ENCODE peak calls at places on chromosomes 1 and 21, in five cellular contexts. Y, C, Z, Q and O are unnamed samples.

GRCh38 chr1:230441630-230442029 is 15.5 kb upstream of the PGBD5 start:
- DNase-seq in Q (no peak), C (no peak), Y (no peak), Z (no peak), O (no peak)

GRCh38 chr1:180157576-180158057 is 2.9 kb downstream of the QSOX1 start:
- DNase-seq in Y (no peak), Q (no peak), Z (no peak), C (peak), O (peak)

GRCh38 chr1:86499987-86500593 is 31.4 kb downstream of the CLCA1 start:
- DNase-seq in Y (no peak), Q (no peak), C (no peak), Z (no peak), O (no peak)

GRCh38 chr1:220734571-220735326 is 13.4 kb upstream of the MTARC2 start:
- DNase-seq in Y (peak), C (no peak), Q (peak), Z (no peak), O (no peak)

GRCh38 chr1:228798047-228798446 is 62.8 kb downstream of the RHOU start:
- DNase-seq in C (no peak), Y (no peak), Z (no peak), Q (no peak), O (no peak)

GRCh38 chr1:12276225-12276624 is 46.4 kb downstream of the VPS13D start:
- DNase-seq in Z (no peak), Q (peak), C (peak), Y (no peak), O (no peak)

GRCh38 chr21:15774590-15774989 is 44.8 kb downstream of the USP25 start:
- DNase-seq in C (no peak), Z (no peak), Y (no peak), Q (peak), O (no peak)

GRCh38 chr1:94092210-94092613 is 28.7 kb downstream of the ABCA4 start:
- DNase-seq in Z (no peak), Y (no peak), Q (no peak), C (no peak), O (no peak)

GRCh38 chr1:25820247-25821111 is 725 bp downstream of the MTFR1L start:
- DNase-seq in Y (no peak), Q (peak), Z (no peak), C (peak), O (no peak)

GRCh38 chr1:226736908-226737818 is 1.9 kb downstream of the ITPKB start:
- DNase-seq in C (peak), Y (no peak), Q (peak), Z (peak), O (peak)

GRCh38 chr1:204280099-204280498 is 66.3 kb upstream of the GOLT1A start:
- DNase-seq in C (no peak), Y (no peak), Z (no peak), Q (no peak), O (peak)

GRCh38 chr1:86705633-86705985 is 1.2 kb downstream of the SH3GLB1 start:
- DNase-seq in Y (no peak), Z (no peak), Q (no peak), C (no peak), O (no peak)

GRCh38 chr1:44442791-44443190 is 37.7 kb downstream of the RNF220 start:
- DNase-seq in Y (no peak), C (no peak), Q (no peak), Z (no peak), O (no peak)

GRCh38 chr21:15397258-15397657 is 332.5 kb upstream of the NRIP1 start:
- DNase-seq in Q (no peak), C (no peak), Y (no peak), Z (no peak), O (no peak)

GRCh38 chr21:25732091-25732760 is 2.5 kb downstream of the ATP5PF start:
- DNase-seq in Y (no peak), Z (no peak), C (no peak), Q (no peak), O (no peak)

GRCh38 chr21:25735221-25735894 is 586 bp downstream of the GABPA start:
- DNase-seq in Q (peak), Z (peak), Y (peak), C (peak), O (peak)

GRCh38 chr21:25735895-25736597 is 1.3 kb downstream of the GABPA start:
- DNase-seq in Y (no peak), Q (peak), C (no peak), Z (no peak), O (no peak)

GRCh38 chr21:25733859-25734653 is 648 bp downstream of the ATP5PF start:
- DNase-seq in C (no peak), Y (no peak), Q (no peak), Z (peak), O (peak)

DNA sequence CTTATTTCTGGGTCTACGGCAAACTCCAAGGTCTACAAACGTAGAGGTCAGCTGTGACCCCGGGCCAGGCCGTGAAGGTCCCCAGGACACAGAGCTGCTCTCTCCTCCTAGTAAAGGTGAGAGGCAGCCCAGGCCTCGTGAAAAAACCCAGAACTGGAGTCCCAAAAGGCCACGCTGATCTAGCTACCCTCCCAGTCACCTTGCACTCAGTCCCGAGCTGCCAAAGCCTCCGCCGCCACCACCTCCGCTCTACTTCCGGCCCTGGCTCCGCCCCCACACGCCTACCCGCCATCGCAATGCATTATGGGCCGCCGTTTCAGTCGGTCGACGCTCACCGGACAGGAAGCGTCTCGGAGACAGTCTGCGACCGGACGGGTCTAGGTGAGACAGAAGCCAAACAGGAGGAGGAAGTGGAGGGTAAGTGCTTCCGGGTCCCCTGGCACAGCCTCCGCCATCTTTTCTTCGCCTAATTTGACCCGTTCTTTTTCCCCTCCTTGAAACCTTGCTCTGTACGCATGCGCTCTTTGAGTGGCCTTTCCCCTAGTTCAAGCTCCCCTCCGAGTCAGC is at the start of the genes ATP5PF and GABPA:
- DNase-seq in C (peak), Q (peak), Y (peak), Z (peak), O (peak)
- H3K4me3 ChIP-seq in C (peak), Q (peak), Y (peak), Z (peak), O (peak)

DNA sequence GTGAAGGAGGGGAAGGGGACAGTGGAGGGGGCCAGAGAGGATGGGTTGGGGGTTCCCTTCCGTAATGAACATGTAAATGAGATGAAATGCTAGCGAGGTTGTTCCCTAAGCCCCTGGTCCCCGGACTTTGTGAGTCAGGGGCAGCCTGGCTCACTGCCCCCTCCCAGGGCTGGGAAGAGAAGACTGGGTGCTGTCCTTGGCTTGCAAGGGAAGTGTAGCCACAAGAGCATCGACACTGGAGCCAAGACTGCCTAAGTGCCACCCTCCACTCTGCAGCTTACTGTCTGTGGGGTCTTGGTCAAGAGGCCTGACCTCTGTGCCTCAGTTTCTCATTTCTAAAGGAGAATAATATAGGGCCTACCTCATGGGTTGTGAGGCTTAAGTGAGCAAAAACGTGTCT is 483 bp downstream of the PEAR1 start:
- DNase-seq in Q (no peak), Y (no peak), C (no peak), Z (no peak), O (peak)
- H3K4me3 ChIP-seq in Q (peak), Y (peak), C (peak), Z (peak), O (peak)

GRCh38 chr1:2234762-2235113 is 6.6 kb downstream of the SKI start:
- DNase-seq in Q (no peak), Y (no peak), C (no peak), Z (no peak), O (peak)

GRCh38 chr1:2236695-2237677 is 8.9 kb downstream of the SKI start:
- DNase-seq in Q (no peak), C (no peak), Z (no peak), Y (no peak), O (no peak)

GRCh38 chr1:2233997-2234761 is 6.1 kb downstream of the SKI start:
- DNase-seq in C (peak), Q (peak), Z (peak), Y (no peak), O (peak)

GRCh38 chr1:2233468-2233867 is 5.3 kb downstream of the SKI start:
- DNase-seq in C (no peak), Y (no peak), Z (no peak), Q (no peak), O (no peak)

GRCh38 chr1:2235300-2235998 is 7.3 kb downstream of the SKI start:
- DNase-seq in C (no peak), Q (no peak), Y (no peak), Z (no peak), O (no peak)
- H3K4me3 ChIP-seq in C (no peak), Q (no peak), Y (no peak), Z (no peak), O (no peak)

DNA sequence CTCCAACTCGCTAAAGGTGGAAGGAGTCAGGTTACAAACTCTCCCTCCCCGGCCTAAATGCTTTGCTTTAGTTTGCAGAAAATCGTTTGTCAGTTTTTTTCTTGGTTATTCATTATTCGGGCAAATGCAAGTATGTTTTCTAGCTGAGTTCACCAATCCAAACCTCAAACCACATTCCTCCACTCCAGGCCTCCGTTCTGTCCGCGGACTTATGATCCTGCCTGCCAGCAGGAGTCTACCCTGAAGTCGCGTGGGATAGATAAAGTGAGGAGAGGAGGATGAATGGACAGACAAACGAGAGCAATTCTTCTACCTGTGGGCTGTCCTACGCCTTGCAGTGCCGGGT is 1.3 kb downstream of the ADAMTS1 start:
- DNase-seq in Y (no peak), Q (no peak), Z (no peak), C (no peak), O (no peak)
- H3K4me3 ChIP-seq in Y (peak), Q (peak), Z (peak), C (peak), O (peak)

DNA sequence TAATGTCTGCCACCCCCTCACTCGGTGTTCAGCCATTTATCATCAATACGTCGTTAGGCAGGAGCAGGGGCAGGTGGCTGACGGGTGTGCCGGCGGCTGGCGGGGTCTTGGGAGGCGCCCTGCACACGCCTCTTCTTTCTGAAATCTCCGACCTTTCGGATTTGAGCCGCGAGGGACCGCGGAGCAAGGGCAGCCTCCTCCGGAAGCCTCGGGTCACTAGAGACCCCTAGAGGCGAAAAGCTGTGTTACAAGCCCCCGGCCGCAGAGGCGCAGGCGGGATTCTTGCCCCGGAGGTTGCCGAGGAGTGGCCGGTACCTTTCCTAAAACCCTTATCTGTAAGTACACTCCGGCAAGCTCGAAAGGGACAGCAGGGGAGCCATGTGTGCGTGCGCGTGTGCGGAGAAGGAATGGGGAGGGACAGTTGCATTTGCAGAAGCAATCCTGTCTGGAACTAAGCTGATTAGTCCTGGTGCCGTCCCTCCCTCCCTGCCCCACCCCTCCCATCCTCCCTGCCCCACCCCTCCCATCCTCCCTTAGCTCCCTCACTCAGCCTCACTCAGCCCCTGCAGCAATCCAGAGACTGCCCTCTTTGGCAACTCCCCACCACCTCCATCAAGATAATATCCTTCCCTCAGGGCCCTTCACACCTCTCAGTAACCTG is 11.0 kb downstream of the BRINP2 start:
- DNase-seq in Q (peak), Y (no peak), Z (peak), C (peak), O (peak)
- H3K4me3 ChIP-seq in Q (peak), Y (no peak), Z (no peak), C (peak), O (no peak)

GRCh38 chr1:211938473-211939080 is 96.8 kb downstream of the INTS7 start:
- DNase-seq in C (no peak), Z (no peak), Q (no peak), Y (no peak), O (no peak)
- H3K4me3 ChIP-seq in C (peak), Z (no peak), Q (no peak), Y (no peak), O (peak)

GRCh38 chr1:217138839-217139466 is 415.7 kb upstream of the ESRRG start:
- DNase-seq in Q (no peak), C (no peak), Z (no peak), Y (no peak), O (no peak)
- H3K4me3 ChIP-seq in Q (no peak), C (no peak), Z (no peak), Y (no peak), O (no peak)

GRCh38 chr1:46130144-46130543 is 2.3 kb downstream of the PIK3R3 start:
- DNase-seq in C (no peak), Z (no peak), Y (no peak), Q (no peak), O (no peak)
- H3K4me3 ChIP-seq in C (peak), Z (peak), Y (peak), Q (peak), O (no peak)